ENCODE peak calls at places on chromosomes 1 and 21, in seven cellular contexts. One of them, this sample, is unnamed.

GRCh38 chr1:222372221-222372620 is 175.7 kb downstream of the HHIPL2 start:
- DNase-seq in lower lobe of right lung: no peak
- DNase-seq in PC-3: no peak
- DNase-seq in CD8-positive, alpha-beta T cell: no peak
- DNase-seq in colonic mucosa: no peak
- DNase-seq in upper lobe of left lung: no peak
- DNase-seq in K562: no peak
- DNase-seq in this sample: no peak

GRCh38 chr1:243268751-243269460 is 13.1 kb downstream of the SDCCAG8 start:
- DNase-seq in lower lobe of right lung: no peak
- DNase-seq in PC-3: peak; percentile 66
- DNase-seq in CD8-positive, alpha-beta T cell: no peak
- DNase-seq in colonic mucosa: no peak
- DNase-seq in upper lobe of left lung: no peak
- DNase-seq in K562: peak; percentile 45
- DNase-seq in this sample: no peak

GRCh38 chr1:18539171-18539570 is 58.4 kb downstream of the KLHDC7A start:
- DNase-seq in lower lobe of right lung: peak; percentile 88
- DNase-seq in PC-3: no peak
- DNase-seq in CD8-positive, alpha-beta T cell: no peak
- DNase-seq in colonic mucosa: no peak
- DNase-seq in upper lobe of left lung: peak; percentile 89
- DNase-seq in K562: no peak
- DNase-seq in this sample: no peak

GRCh38 chr1:50989694-50990093 is 19.6 kb downstream of the CDKN2C start:
- DNase-seq in lower lobe of right lung: no peak
- DNase-seq in PC-3: no peak
- DNase-seq in CD8-positive, alpha-beta T cell: no peak
- DNase-seq in colonic mucosa: no peak
- DNase-seq in upper lobe of left lung: no peak
- DNase-seq in K562: no peak
- DNase-seq in this sample: no peak

GRCh38 chr1:25642710-25643109 is 26.1 kb downstream of the MAN1C1 start:
- DNase-seq in lower lobe of right lung: no peak
- DNase-seq in PC-3: no peak
- DNase-seq in CD8-positive, alpha-beta T cell: peak; percentile 74
- DNase-seq in colonic mucosa: no peak
- DNase-seq in upper lobe of left lung: no peak
- DNase-seq in K562: no peak
- DNase-seq in this sample: peak; percentile 59

GRCh38 chr21:46161180-46161799 is 5.9 kb upstream of the FTCD start:
- DNase-seq in lower lobe of right lung: no peak
- DNase-seq in PC-3: no peak
- DNase-seq in CD8-positive, alpha-beta T cell: no peak
- DNase-seq in colonic mucosa: peak; percentile 16
- DNase-seq in upper lobe of left lung: no peak
- DNase-seq in K562: no peak
- DNase-seq in this sample: no peak

GRCh38 chr1:158506369-158506987 is 34.5 kb downstream of the OR10R2 start:
- DNase-seq in lower lobe of right lung: peak; percentile 44
- DNase-seq in PC-3: peak; percentile 32
- DNase-seq in CD8-positive, alpha-beta T cell: peak; percentile 16
- DNase-seq in colonic mucosa: peak; percentile 26
- DNase-seq in upper lobe of left lung: no peak
- DNase-seq in K562: peak; percentile 61
- DNase-seq in this sample: peak; percentile 26

GRCh38 chr1:51555866-51556619 is 37.0 kb upstream of the EPS15 start:
- DNase-seq in lower lobe of right lung: no peak
- DNase-seq in PC-3: peak; percentile 30
- DNase-seq in CD8-positive, alpha-beta T cell: no peak
- DNase-seq in colonic mucosa: no peak
- DNase-seq in upper lobe of left lung: no peak
- DNase-seq in K562: no peak
- DNase-seq in this sample: no peak

GRCh38 chr1:106768077-106768476 is 288.4 kb upstream of the PRMT6 start:
- DNase-seq in lower lobe of right lung: no peak
- DNase-seq in PC-3: peak; percentile 80
- DNase-seq in CD8-positive, alpha-beta T cell: no peak
- DNase-seq in colonic mucosa: no peak
- DNase-seq in upper lobe of left lung: no peak
- DNase-seq in K562: no peak
- DNase-seq in this sample: no peak

GRCh38 chr1:32150847-32151246 is 28.6 kb upstream of the TXLNA start:
- DNase-seq in lower lobe of right lung: no peak
- DNase-seq in PC-3: no peak
- DNase-seq in CD8-positive, alpha-beta T cell: no peak
- DNase-seq in colonic mucosa: no peak
- DNase-seq in upper lobe of left lung: no peak
- DNase-seq in K562: no peak
- DNase-seq in this sample: no peak

GRCh38 chr1:45008516-45008915 is 2.6 kb downstream of the HECTD3 start:
- DNase-seq in lower lobe of right lung: no peak
- DNase-seq in PC-3: no peak
- DNase-seq in CD8-positive, alpha-beta T cell: no peak
- DNase-seq in colonic mucosa: no peak
- DNase-seq in upper lobe of left lung: no peak
- DNase-seq in K562: no peak
- DNase-seq in this sample: no peak

GRCh38 chr1:11391891-11392290 is 87.1 kb upstream of the DISP3 start:
- DNase-seq in lower lobe of right lung: no peak
- DNase-seq in PC-3: no peak
- DNase-seq in CD8-positive, alpha-beta T cell: no peak
- DNase-seq in colonic mucosa: no peak
- DNase-seq in upper lobe of left lung: no peak
- DNase-seq in K562: no peak
- DNase-seq in this sample: no peak

GRCh38 chr1:3599286-3599811 is 12.0 kb downstream of the MEGF6 start:
- DNase-seq in lower lobe of right lung: no peak
- DNase-seq in PC-3: no peak
- DNase-seq in CD8-positive, alpha-beta T cell: no peak
- DNase-seq in colonic mucosa: no peak
- DNase-seq in upper lobe of left lung: peak; percentile 62
- DNase-seq in K562: no peak
- DNase-seq in this sample: no peak

GRCh38 chr21:44583800-44584147 is 3.4 kb upstream of the KRTAP10-5 start:
- DNase-seq in lower lobe of right lung: no peak
- DNase-seq in PC-3: peak; percentile 64
- DNase-seq in CD8-positive, alpha-beta T cell: no peak
- DNase-seq in colonic mucosa: no peak
- DNase-seq in upper lobe of left lung: no peak
- DNase-seq in K562: no peak
- DNase-seq in this sample: no peak

GRCh38 chr1:91787946-91788345 is 98.0 kb downstream of the TGFBR3 start:
- DNase-seq in lower lobe of right lung: no peak
- DNase-seq in PC-3: no peak
- DNase-seq in CD8-positive, alpha-beta T cell: no peak
- DNase-seq in colonic mucosa: no peak
- DNase-seq in upper lobe of left lung: no peak
- DNase-seq in K562: no peak
- DNase-seq in this sample: no peak

GRCh38 chr1:227915564-227916553 is 31.9 kb downstream of the WNT9A start:
- DNase-seq in lower lobe of right lung: no peak
- DNase-seq in PC-3: no peak
- DNase-seq in CD8-positive, alpha-beta T cell: no peak
- DNase-seq in colonic mucosa: no peak
- DNase-seq in upper lobe of left lung: no peak
- DNase-seq in K562: no peak
- DNase-seq in this sample: no peak

GRCh38 chr1:40381268-40382109 is 8.0 kb downstream of the SMAP2 start:
- DNase-seq in lower lobe of right lung: no peak
- DNase-seq in PC-3: no peak
- DNase-seq in CD8-positive, alpha-beta T cell: no peak
- DNase-seq in colonic mucosa: no peak
- DNase-seq in upper lobe of left lung: no peak
- DNase-seq in K562: no peak
- DNase-seq in this sample: no peak

GRCh38 chr1:40383488-40384412 is 10.2 kb downstream of the SMAP2 start:
- DNase-seq in lower lobe of right lung: no peak
- DNase-seq in PC-3: peak; percentile 89
- DNase-seq in CD8-positive, alpha-beta T cell: no peak
- DNase-seq in colonic mucosa: no peak
- DNase-seq in upper lobe of left lung: no peak
- DNase-seq in K562: peak; percentile 94
- DNase-seq in this sample: no peak

GRCh38 chr1:40382110-40382464 is 8.6 kb downstream of the SMAP2 start:
- DNase-seq in lower lobe of right lung: no peak
- DNase-seq in PC-3: peak; percentile 45
- DNase-seq in CD8-positive, alpha-beta T cell: no peak
- DNase-seq in colonic mucosa: no peak
- DNase-seq in upper lobe of left lung: no peak
- DNase-seq in K562: no peak
- DNase-seq in this sample: no peak

GRCh38 chr1:40383095-40383487 is 9.6 kb downstream of the SMAP2 start:
- DNase-seq in lower lobe of right lung: no peak
- DNase-seq in PC-3: no peak
- DNase-seq in CD8-positive, alpha-beta T cell: no peak
- DNase-seq in colonic mucosa: no peak
- DNase-seq in upper lobe of left lung: no peak
- DNase-seq in K562: peak; percentile 78
- DNase-seq in this sample: no peak

DNA sequence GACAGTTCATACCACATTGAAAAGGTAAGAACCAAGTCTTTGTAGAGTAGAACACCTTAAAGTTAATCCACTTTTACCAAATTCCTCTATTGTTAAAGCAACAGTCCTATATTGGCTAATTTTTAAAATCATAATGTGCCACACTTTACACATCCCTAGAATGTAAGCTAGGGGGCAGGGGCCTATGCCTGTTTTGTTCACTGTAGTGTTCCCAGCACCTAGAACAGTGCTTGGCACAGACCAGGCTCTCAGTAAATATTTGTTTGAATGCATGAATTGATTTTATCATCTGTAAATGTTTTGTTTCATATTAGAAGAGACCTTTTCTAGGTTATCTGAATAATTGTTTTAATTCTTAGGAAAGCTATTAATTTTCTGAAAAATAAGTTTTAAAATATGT is 9.1 kb downstream of the SMAP2 start:
- DNase-seq in lower lobe of right lung: no peak
- DNase-seq in PC-3: no peak
- DNase-seq in CD8-positive, alpha-beta T cell: no peak
- DNase-seq in colonic mucosa: no peak
- DNase-seq in upper lobe of left lung: no peak
- DNase-seq in K562: no peak
- DNase-seq in this sample: no peak
- H3K4me1 ChIP-seq in lower lobe of right lung: peaks cover 66% of the 10 kb centered on the region
- H3K4me1 ChIP-seq in PC-3: peaks cover 71% of the 10 kb centered on the region
- H3K4me1 ChIP-seq in CD8-positive, alpha-beta T cell: peaks cover 93% of the 10 kb centered on the region
- H3K4me1 ChIP-seq in colonic mucosa: peaks cover 9% of the 10 kb centered on the region
- H3K4me1 ChIP-seq in upper lobe of left lung: peaks cover 74% of the 10 kb centered on the region
- H3K4me1 ChIP-seq in K562: peaks cover 75% of the 10 kb centered on the region
- H3K4me1 ChIP-seq in this sample: peaks cover 65% of the 10 kb centered on the region

DNA sequence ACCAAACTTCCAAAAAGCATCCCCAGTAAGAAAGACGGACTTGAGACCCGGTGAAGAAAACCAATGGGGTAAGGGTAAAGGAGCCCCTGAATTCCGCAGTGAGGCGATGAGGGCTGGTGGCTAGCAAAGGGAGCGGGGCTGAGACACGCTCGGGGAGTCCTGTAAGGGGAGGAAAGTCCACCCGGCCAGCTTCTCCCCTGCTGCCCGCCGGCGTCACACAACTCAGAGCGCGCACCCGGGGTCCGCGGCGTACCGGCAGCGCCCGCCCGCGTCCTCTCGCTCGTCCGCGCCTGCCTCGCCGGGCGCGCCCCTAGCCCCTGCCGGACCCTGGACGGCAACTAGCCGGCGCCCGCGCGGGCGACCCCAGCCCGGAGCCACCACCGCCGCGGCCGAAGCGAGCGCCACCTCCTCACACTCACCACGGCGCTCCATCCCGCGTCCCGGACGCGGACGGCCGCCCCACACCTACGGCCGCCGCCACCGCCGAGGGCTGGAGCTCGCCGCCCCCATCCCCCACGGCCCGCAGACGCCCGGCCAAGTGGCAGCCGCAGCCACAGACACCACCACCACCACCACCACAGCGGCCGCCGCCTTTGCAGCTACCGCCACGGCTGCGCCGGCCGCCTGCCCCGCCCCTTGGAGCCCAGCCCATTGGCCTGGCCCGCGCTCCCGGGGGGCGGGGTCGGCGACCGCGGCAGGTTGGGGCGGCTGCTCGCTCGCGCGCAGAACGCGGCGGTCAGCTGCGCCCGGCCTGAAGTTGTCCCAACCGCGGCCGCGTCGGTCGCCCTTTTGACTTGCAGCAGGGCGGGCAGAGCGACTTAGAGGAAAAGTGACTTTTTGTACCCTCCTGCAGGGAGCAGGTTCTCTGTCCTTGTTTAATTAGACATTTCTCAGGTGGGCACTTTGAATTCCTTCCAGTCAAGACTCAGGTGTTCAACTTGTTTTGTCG is 10.0 kb upstream of the ARHGAP29 start:
- DNase-seq in lower lobe of right lung: peak; percentile 89
- DNase-seq in PC-3: peak; percentile 92
- DNase-seq in CD8-positive, alpha-beta T cell: peak; percentile 5
- DNase-seq in colonic mucosa: peak; percentile 83
- DNase-seq in upper lobe of left lung: peak; percentile 87
- DNase-seq in K562: peak; percentile 79
- DNase-seq in this sample: no peak
- H3K27ac ChIP-seq in lower lobe of right lung: peak overlapping the region; percentile 87
- H3K27ac ChIP-seq in PC-3: peak overlapping the region; percentile 92
- H3K27ac ChIP-seq in CD8-positive, alpha-beta T cell: no peak overlapping the region
- H3K27ac ChIP-seq in colonic mucosa: no peak overlapping the region
- H3K27ac ChIP-seq in upper lobe of left lung: peak overlapping the region; percentile 91
- H3K27ac ChIP-seq in K562: no peak overlapping the region
- H3K27ac ChIP-seq in this sample: no peak overlapping the region

GRCh38 chr1:49306507-49307070 is 529.9 kb upstream of the BEND5 start:
- DNase-seq in lower lobe of right lung: no peak
- DNase-seq in PC-3: peak; percentile 3
- DNase-seq in CD8-positive, alpha-beta T cell: no peak
- DNase-seq in colonic mucosa: no peak
- DNase-seq in upper lobe of left lung: no peak
- DNase-seq in K562: no peak
- DNase-seq in this sample: no peak
- H3K36me3 ChIP-seq in lower lobe of right lung: no peaks in the 10 kb centered on the region
- H3K36me3 ChIP-seq in PC-3: no peaks in the 10 kb centered on the region
- H3K36me3 ChIP-seq in CD8-positive, alpha-beta T cell: no peaks in the 10 kb centered on the region
- H3K36me3 ChIP-seq in colonic mucosa: no peaks in the 10 kb centered on the region
- H3K36me3 ChIP-seq in upper lobe of left lung: no peaks in the 10 kb centered on the region
- H3K36me3 ChIP-seq in K562: no peaks in the 10 kb centered on the region
- H3K36me3 ChIP-seq in this sample: no peaks in the 10 kb centered on the region

DNA sequence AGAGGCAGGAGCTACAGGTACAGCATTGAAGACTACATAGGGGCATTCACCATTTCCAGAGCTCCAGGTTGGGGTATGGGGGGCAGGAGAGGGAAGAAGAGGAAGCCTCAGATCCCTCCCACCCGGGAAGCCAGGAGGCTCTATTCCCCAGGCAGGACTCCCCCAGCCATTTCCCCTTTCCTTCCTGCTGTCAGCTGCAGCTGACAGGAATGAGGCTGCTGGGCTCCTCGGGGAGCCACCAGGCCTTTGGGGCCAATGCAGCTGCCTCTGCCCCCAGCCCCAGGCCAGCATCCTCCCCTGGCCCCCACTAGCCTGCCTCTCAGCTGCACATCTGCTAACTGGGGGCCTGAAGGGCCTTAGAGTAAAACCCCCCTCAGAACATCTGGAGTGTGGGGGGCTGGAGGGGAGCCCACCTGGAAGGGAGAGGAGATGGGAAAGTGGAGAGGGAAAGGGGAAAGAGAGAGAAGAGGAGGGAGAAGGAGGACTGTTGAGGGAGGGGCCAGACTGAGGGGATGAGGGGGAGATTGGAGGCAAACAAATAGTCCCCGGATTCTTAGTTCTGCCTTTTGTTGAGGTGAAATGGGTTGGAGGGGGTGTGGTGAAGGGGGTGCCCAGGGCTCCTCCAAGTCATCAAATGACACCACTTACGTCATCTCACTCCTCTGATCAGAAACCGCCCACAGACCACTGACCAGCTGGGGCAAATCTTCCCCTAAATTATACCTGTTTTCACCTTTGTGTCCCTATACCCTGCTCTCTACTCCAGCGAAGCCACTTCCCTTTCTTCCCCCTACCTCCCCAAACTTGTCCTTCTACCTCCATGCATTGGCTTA is 58.0 kb downstream of the LGR6 start:
- DNase-seq in lower lobe of right lung: no peak
- DNase-seq in PC-3: no peak
- DNase-seq in CD8-positive, alpha-beta T cell: no peak
- DNase-seq in colonic mucosa: no peak
- DNase-seq in upper lobe of left lung: no peak
- DNase-seq in K562: no peak
- DNase-seq in this sample: no peak
- H3K4me1 ChIP-seq in lower lobe of right lung: no peaks in the 10 kb centered on the region
- H3K4me1 ChIP-seq in PC-3: peaks cover 8% of the 10 kb centered on the region
- H3K4me1 ChIP-seq in CD8-positive, alpha-beta T cell: no peaks in the 10 kb centered on the region
- H3K4me1 ChIP-seq in colonic mucosa: no peaks in the 10 kb centered on the region
- H3K4me1 ChIP-seq in upper lobe of left lung: no peaks in the 10 kb centered on the region
- H3K4me1 ChIP-seq in K562: no peaks in the 10 kb centered on the region
- H3K4me1 ChIP-seq in this sample: no peaks in the 10 kb centered on the region